ENCODE peak calls at places on chromosomes 3 and 15, in five cellular contexts. Y is neural progenitor cell; H is stimulated activated CD4-positive, alpha-beta T cell treated with anti-CD3 and anti-CD28 coated beads, TNF-alpha, amount 100 ng/mL, for 1 hour; B is uterus; U is posterior vena cava. E is an unnamed sample.

GRCh38 chr3:137612293-137612692 is 151.8 kb upstream of the SOX14 start:
- DNase-seq in H (no peak), U (no peak), Y (peak), B (no peak), E (no peak)

GRCh38 chr15:43329222-43329959 is 982 bp downstream of the LCMT2 start:
- DNase-seq in H (no peak), Y (peak), U (peak), B (no peak), E (no peak)

GRCh38 chr3:8981700-8982099 is 18.4 kb upstream of the RAD18 start:
- DNase-seq in Y (no peak), H (no peak), U (no peak), B (no peak), E (no peak)

GRCh38 chr15:58506064-58506490 is 74.3 kb downstream of the LIPC start:
- DNase-seq in Y (no peak), H (no peak), B (no peak), U (no peak), E (no peak)

GRCh38 chr15:63430766-63431451 is 49.3 kb upstream of the CA12 start:
- DNase-seq in B (no peak), Y (no peak), U (no peak), H (no peak), E (no peak)

GRCh38 chr3:150450906-150451305 is 42.8 kb downstream of the TSC22D2 start:
- DNase-seq in B (no peak), Y (no peak), H (no peak), U (no peak), E (no peak)

GRCh38 chr3:97979610-97980009 is 7.4 kb upstream of the RIOX2 start:
- DNase-seq in H (no peak), B (no peak), Y (peak), U (peak), E (no peak)

GRCh38 chr15:83776986-83777385 is 123.1 kb downstream of the ADAMTSL3 start:
- DNase-seq in H (no peak), B (no peak), U (peak), Y (no peak), E (no peak)

GRCh38 chr15:60699845-60700244 is 220.9 kb upstream of the ICE2 start:
- DNase-seq in Y (no peak), U (no peak), B (no peak), H (no peak), E (no peak)

GRCh38 chr3:106440672-106441071 is 571.9 kb upstream of the CBLB start:
- DNase-seq in U (no peak), H (no peak), B (no peak), Y (no peak), E (no peak)

GRCh38 chr3:42101048-42101447 is 9.9 kb downstream of the TRAK1 start:
- DNase-seq in B (peak), Y (no peak), H (no peak), U (peak), E (no peak)

GRCh38 chr3:192130534-192131132 is 596.7 kb downstream of the FGF12 start:
- DNase-seq in H (no peak), Y (peak), U (peak), B (peak), E (no peak)

GRCh38 chr15:36678308-36678707 is 98.9 kb downstream of the CDIN1 start:
- DNase-seq in B (no peak), U (no peak), H (no peak), Y (no peak), E (no peak)

GRCh38 chr3:87977765-87978164 is 81.0 kb downstream of the CGGBP1 start:
- DNase-seq in B (no peak), U (no peak), Y (no peak), H (no peak), E (no peak)